ENCODE peak calls at places on chromosomes 11 and 22, in nine cellular contexts. O is upper lobe of left lung, B is A549, I is ovary, X is transverse colon, N is sigmoid colon, Z is K562, Y is suprapubic skin, A is HepG2. G is an unnamed sample.

GRCh38 chr11:9851366-9851765 is 187.5 kb downstream of the SWAP70 start:
- DNase-seq in O (no peak), B (no peak), I (no peak), X (no peak), N (no peak), Z (no peak), Y (no peak), A (no peak), G (no peak)

GRCh38 chr22:25111579-25112517 is 87.8 kb upstream of the CRYBB3 start:
- DNase-seq in O (peak), B (no peak), I (no peak), X (peak), N (no peak), Z (peak), Y (peak), A (no peak), G (no peak)

GRCh38 chr11:74710291-74710938 is 20.8 kb downstream of the CHRDL2 start:
- DNase-seq in O (no peak), B (no peak), I (no peak), X (no peak), N (no peak), Z (peak), Y (no peak), A (no peak), G (no peak)

GRCh38 chr11:87859583-87859982 is 315.7 kb downstream of the RAB38 start:
- DNase-seq in O (no peak), B (no peak), I (no peak), X (no peak), N (no peak), Z (no peak), Y (no peak), A (no peak), G (no peak)

GRCh38 chr22:43476341-43476740 is 64.5 kb downstream of the MPPED1 start:
- DNase-seq in O (no peak), B (peak), I (no peak), X (no peak), N (no peak), Z (no peak), Y (no peak), A (peak), G (no peak)

GRCh38 chr11:17012712-17013547 is 1.3 kb downstream of the PLEKHA7 start:
- DNase-seq in O (peak), B (peak), I (peak), X (peak), N (peak), Z (no peak), Y (peak), A (peak), G (no peak)

GRCh38 chr11:132650969-132651720 is 881.2 kb downstream of the OPCML start:
- DNase-seq in O (peak), B (no peak), I (no peak), X (no peak), N (no peak), Z (no peak), Y (no peak), A (no peak), G (no peak)

GRCh38 chr11:66115638-66116410 is 45.8 kb downstream of the PACS1 start:
- DNase-seq in O (no peak), B (no peak), I (no peak), X (no peak), N (no peak), Z (no peak), Y (no peak), A (peak), G (no peak)

GRCh38 chr11:87878373-87878779 is 296.9 kb downstream of the RAB38 start:
- DNase-seq in O (no peak), B (no peak), I (no peak), X (no peak), N (no peak), Z (no peak), Y (no peak), A (peak), G (peak)

GRCh38 chr22:32746715-32747114 is 54.8 kb upstream of the TIMP3 start:
- DNase-seq in O (no peak), B (no peak), I (no peak), X (no peak), N (peak), Z (no peak), Y (no peak), A (no peak), G (no peak)

GRCh38 chr11:61950035-61950547 is at the start of gene BEST1:
- DNase-seq in O (no peak), B (no peak), I (peak), X (no peak), N (no peak), Z (no peak), Y (no peak), A (no peak), G (no peak)

GRCh38 chr22:19891350-19892248 is 36.9 kb upstream of the GNB1L start:
- DNase-seq in O (no peak), B (no peak), I (no peak), X (no peak), N (no peak), Z (peak), Y (no peak), A (peak), G (no peak)

GRCh38 chr11:79087238-79087956 is 353.4 kb downstream of the TENM4 start:
- DNase-seq in O (no peak), B (peak), I (no peak), X (no peak), N (no peak), Z (no peak), Y (no peak), A (peak), G (no peak)

GRCh38 chr11:79150966-79151365 is 289.9 kb downstream of the TENM4 start:
- DNase-seq in O (no peak), B (no peak), I (no peak), X (no peak), N (no peak), Z (no peak), Y (no peak), A (no peak), G (no peak)

GRCh38 chr22:31603081-31603525 is 58.9 kb downstream of the PISD start:
- DNase-seq in O (no peak), B (no peak), I (no peak), X (no peak), N (peak), Z (peak), Y (no peak), A (no peak), G (no peak)

GRCh38 chr11:40421187-40421586 is 1038.3 kb downstream of the LRRC4C start:
- DNase-seq in O (no peak), B (no peak), I (no peak), X (no peak), N (no peak), Z (no peak), Y (no peak), A (no peak), G (no peak)

GRCh38 chr11:76653674-76654309 is 16.8 kb downstream of the LRRC32 start:
- DNase-seq in O (peak), B (no peak), I (peak), X (peak), N (peak), Z (no peak), Y (peak), A (no peak), G (peak)

GRCh38 chr11:124740277-124740882 is 638 bp downstream of the NRGN start:
- DNase-seq in O (peak), B (peak), I (no peak), X (no peak), N (no peak), Z (peak), Y (no peak), A (no peak), G (no peak)

GRCh38 chr11:86931965-86932332 is 23.2 kb downstream of the FZD4 start:
- DNase-seq in O (no peak), B (peak), I (peak), X (no peak), N (no peak), Z (peak), Y (no peak), A (no peak), G (no peak)

GRCh38 chr11:104609297-104609696 is 289.0 kb downstream of the CASP12 start:
- DNase-seq in O (peak), B (peak), I (no peak), X (peak), N (no peak), Z (no peak), Y (no peak), A (peak), G (no peak)

GRCh38 chr11:47607380-47607779 is 13.2 kb upstream of the C1QTNF4 start:
- DNase-seq in O (no peak), B (no peak), I (no peak), X (no peak), N (no peak), Z (no peak), Y (peak), A (no peak), G (peak)

GRCh38 chr11:44760917-44761545 is 34.3 kb downstream of the TSPAN18 start:
- DNase-seq in O (no peak), B (peak), I (peak), X (no peak), N (peak), Z (peak), Y (peak), A (no peak), G (peak)
- TF ChIP-seq EP300 in O (no peak), B (no peak), I (no peak), X (no peak), N (no peak), Z (peak), Y (no peak), A (no peak), G (peak)

DNA sequence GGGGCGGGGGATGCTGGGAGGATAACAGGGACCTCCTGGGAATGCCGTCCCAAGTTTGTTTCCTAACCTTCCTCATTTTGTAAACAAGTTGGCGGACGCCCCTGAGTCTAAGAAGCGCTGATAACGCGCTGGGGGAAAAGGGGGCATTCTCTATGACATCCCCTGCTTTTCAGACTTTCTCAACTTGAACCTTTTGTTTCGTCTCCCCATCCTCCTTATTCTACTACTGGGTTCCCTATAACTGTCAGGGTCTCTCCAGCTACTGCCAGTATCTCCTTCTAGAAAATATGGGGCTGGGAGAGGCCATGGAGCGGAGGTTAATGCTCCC is 654 bp downstream of the TMEM86A start:
- DNase-seq in O (no peak), B (no peak), I (no peak), X (no peak), N (no peak), Z (no peak), Y (no peak), A (no peak), G (no peak)
- H3K27ac ChIP-seq in O (peak), B (no peak), I (peak), X (peak), N (peak), Z (no peak), Y (peak), A (no peak), G (peak)

GRCh38 chr11:102320166-102320565 is 2.9 kb downstream of the BIRC3 start:
- DNase-seq in O (no peak), B (no peak), I (no peak), X (no peak), N (no peak), Z (no peak), Y (no peak), A (no peak), G (no peak)
- H3K4me3 ChIP-seq in O (no peak), B (no peak), I (no peak), X (no peak), N (peak), Z (no peak), Y (peak), A (no peak), G (no peak)

GRCh38 chr11:98568011-98568410 is 452.7 kb upstream of the CNTN5 start:
- DNase-seq in O (no peak), B (no peak), I (no peak), X (no peak), N (no peak), Z (no peak), Y (no peak), A (no peak), G (no peak)
- TF ChIP-seq EP300 in O (no peak), B (no peak), I (no peak), X (no peak), N (no peak), Z (no peak), Y (no peak), A (no peak), G (no peak)

DNA sequence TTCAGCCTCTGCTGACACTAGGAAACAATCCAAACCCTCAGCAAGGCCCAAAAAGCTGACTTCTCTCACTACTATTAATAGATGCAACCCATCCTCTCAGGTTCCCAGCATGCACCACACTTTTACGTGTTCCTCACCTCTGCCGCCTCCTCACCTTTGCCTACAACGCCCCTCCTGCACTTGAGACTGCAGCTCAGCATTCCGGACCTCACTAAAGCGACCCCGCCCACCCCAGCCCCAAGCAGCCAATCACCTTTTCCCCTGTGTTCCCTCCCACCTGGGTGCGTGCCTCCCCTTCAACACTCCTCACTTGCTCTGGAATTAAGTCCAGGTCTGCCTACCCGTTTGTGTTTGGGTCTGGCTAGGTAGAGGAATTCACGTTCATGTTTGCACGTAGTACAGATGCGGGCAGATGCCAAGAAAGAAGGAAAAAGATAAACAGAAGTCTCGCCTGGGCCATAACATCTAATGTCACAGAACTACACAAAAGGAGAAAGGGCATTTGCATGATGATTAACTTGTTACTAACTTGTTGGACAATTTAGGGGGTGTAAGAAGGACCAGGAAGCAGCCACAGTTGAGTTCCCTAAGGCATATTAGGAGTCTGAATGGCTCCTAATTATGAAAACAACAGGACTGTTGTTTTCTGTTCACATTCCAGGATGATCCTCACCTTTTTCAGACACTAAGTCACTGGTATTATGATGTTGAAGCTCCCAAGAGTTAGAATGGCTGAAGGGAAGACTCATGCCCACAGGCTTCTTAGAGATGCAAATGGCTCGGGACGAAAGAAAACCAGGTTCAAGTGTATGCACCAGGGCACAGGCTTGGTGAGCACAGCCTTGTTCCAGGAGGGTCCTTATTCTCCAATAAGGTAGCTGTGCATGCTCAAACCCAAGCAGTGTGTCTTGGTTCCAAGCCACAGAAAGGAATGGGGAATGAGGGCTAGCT is 102.2 kb downstream of the MICAL3 start:
- DNase-seq in O (peak), B (no peak), I (no peak), X (peak), N (no peak), Z (peak), Y (no peak), A (peak), G (no peak)
- H3K27ac ChIP-seq in O (peak), B (no peak), I (no peak), X (peak), N (no peak), Z (no peak), Y (peak), A (no peak), G (peak)

DNA sequence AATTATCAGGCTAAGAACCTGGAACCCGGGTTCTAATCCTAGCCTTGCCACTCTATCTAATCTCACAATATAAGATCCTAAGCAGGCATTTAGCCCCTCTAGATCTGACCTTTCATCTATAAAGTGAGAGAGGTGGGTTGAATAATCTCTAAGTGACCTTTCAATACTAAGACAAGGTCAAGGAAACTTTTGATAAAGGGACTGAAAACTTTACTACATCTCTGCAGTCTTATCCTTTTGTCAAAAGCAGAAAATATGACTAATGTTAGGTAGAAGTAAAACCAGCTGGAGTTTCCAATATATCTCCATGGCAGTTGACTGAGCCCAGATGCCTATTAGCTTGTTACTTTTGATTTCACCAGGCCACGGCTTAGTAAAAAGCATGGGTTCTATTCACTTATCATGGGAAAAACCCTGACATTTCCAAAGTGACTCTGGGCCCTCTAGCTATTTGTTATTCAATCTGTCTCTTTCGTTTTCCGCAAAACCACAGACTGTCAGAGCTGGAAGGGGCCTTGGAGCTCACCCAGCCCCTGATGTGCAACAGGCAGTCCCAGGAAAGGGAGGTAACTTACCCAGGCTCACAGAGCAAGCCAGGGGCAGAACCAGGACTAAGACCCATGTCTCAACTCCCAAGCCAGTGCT is 75.8 kb downstream of the RAB30 start:
- DNase-seq in O (no peak), B (no peak), I (no peak), X (no peak), N (no peak), Z (no peak), Y (no peak), A (no peak), G (no peak)
- H3K4me3 ChIP-seq in O (no peak), B (no peak), I (no peak), X (no peak), N (no peak), Z (no peak), Y (no peak), A (no peak), G (no peak)